ENCODE peak calls at places on chromosomes 5 and 9, in six cellular contexts. F is caudate nucleus, Y is pancreas, C is heart right ventricle, M is fibroblast of lung, Q is neural progenitor cell. E is an unnamed sample.

GRCh38 chr9:129138476-129139232 is 27.4 kb downstream of the PTPA start:
- DNase-seq in C (peak), Q (no peak), M (peak), Y (peak), F (no peak), E (peak)

GRCh38 chr5:158751961-158752655 is 347.6 kb downstream of the EBF1 start:
- DNase-seq in Y (no peak), Q (no peak), M (no peak), F (no peak), C (no peak), E (no peak)

GRCh38 chr5:172802585-172803176 is 31.4 kb upstream of the ERGIC1 start:
- DNase-seq in C (no peak), M (peak), Y (no peak), Q (no peak), F (no peak), E (peak)

GRCh38 chr9:89891221-89892052 is 286.6 kb downstream of the GADD45G start:
- DNase-seq in Q (no peak), F (no peak), Y (no peak), M (no peak), C (peak), E (no peak)

GRCh38 chr5:134435525-134435924 is 23.8 kb upstream of the CDKN2AIPNL start:
- DNase-seq in Q (no peak), Y (no peak), C (no peak), F (no peak), M (peak), E (no peak)

GRCh38 chr9:89721971-89722530 is 117.2 kb downstream of the GADD45G start:
- DNase-seq in F (no peak), Y (no peak), M (no peak), C (no peak), Q (no peak), E (no peak)

GRCh38 chr9:132486706-132487350 is 76.8 kb downstream of the CFAP77 start:
- DNase-seq in M (no peak), Y (no peak), Q (no peak), C (no peak), F (no peak), E (no peak)

GRCh38 chr5:30050056-30050815 is 1143.2 kb upstream of the CDH6 start:
- DNase-seq in M (peak), Q (no peak), Y (no peak), C (no peak), F (no peak), E (peak)

GRCh38 chr9:109311731-109312130 is 9.1 kb downstream of the EPB41L4B start:
- DNase-seq in F (peak), Q (no peak), M (no peak), C (no peak), Y (no peak), E (no peak)

GRCh38 chr9:93181672-93182435 is 2.1 kb upstream of the WNK2 start:
- DNase-seq in F (no peak), Y (no peak), C (no peak), Q (no peak), M (no peak), E (no peak)

GRCh38 chr9:113298311-113298710 is 4.9 kb downstream of the RNF183 start:
- DNase-seq in C (no peak), F (no peak), Q (no peak), Y (no peak), M (no peak), E (no peak)

GRCh38 chr9:76761448-76761847 is 2.8 kb upstream of the PCA3 start:
- DNase-seq in Q (no peak), M (no peak), C (no peak), Y (no peak), F (no peak), E (no peak)

GRCh38 chr9:6413365-6414263 is 615 bp downstream of the UHRF2 start:
- DNase-seq in C (peak), Y (peak), F (no peak), M (no peak), Q (peak), E (peak)

GRCh38 chr5:75734913-75735789 is 17.9 kb upstream of the POC5 start:
- DNase-seq in M (peak), F (peak), Y (peak), Q (peak), C (no peak), E (peak)

GRCh38 chr9:97807681-97808080 is 45.3 kb upstream of the FOXE1 start:
- DNase-seq in Q (no peak), C (no peak), M (no peak), F (no peak), Y (no peak), E (no peak)

GRCh38 chr5:60295423-60295822 is 401.9 kb upstream of the PDE4D start:
- DNase-seq in Q (peak), M (peak), Y (peak), C (no peak), F (no peak), E (peak)

GRCh38 chr9:14433293-14433818 is 119.4 kb upstream of the NFIB start:
- DNase-seq in F (no peak), Y (no peak), M (peak), C (no peak), Q (no peak), E (no peak)

GRCh38 chr5:138953370-138954256 is 78.5 kb upstream of the LRRTM2 start:
- DNase-seq in C (peak), Q (no peak), M (peak), Y (peak), F (peak), E (peak)

GRCh38 chr5:32541241-32541640 is 44.1 kb upstream of the SUB1 start:
- DNase-seq in M (peak), Y (no peak), Q (no peak), C (no peak), F (no peak), E (peak)

GRCh38 chr5:116579139-116579538 is 4.5 kb upstream of the SEMA6A start:
- DNase-seq in M (no peak), Q (no peak), C (no peak), F (no peak), Y (no peak), E (no peak)

GRCh38 chr5:124399426-124399961 is 346.9 kb downstream of the ZNF608 start:
- DNase-seq in Q (peak), C (no peak), F (no peak), M (peak), Y (no peak), E (no peak)

GRCh38 chr5:179316961-179317360 is 28.3 kb downstream of the ADAMTS2 start:
- DNase-seq in Q (no peak), C (peak), Y (no peak), F (no peak), M (no peak), E (no peak)

GRCh38 chr5:116409591-116410296 is 164.9 kb downstream of the SEMA6A start:
- DNase-seq in C (no peak), F (no peak), Q (no peak), Y (peak), M (no peak), E (no peak)

GRCh38 chr5:146891511-146891910 is 13.0 kb upstream of the PPP2R2B start:
- DNase-seq in F (no peak), C (no peak), Q (no peak), M (no peak), Y (no peak), E (no peak)

DNA sequence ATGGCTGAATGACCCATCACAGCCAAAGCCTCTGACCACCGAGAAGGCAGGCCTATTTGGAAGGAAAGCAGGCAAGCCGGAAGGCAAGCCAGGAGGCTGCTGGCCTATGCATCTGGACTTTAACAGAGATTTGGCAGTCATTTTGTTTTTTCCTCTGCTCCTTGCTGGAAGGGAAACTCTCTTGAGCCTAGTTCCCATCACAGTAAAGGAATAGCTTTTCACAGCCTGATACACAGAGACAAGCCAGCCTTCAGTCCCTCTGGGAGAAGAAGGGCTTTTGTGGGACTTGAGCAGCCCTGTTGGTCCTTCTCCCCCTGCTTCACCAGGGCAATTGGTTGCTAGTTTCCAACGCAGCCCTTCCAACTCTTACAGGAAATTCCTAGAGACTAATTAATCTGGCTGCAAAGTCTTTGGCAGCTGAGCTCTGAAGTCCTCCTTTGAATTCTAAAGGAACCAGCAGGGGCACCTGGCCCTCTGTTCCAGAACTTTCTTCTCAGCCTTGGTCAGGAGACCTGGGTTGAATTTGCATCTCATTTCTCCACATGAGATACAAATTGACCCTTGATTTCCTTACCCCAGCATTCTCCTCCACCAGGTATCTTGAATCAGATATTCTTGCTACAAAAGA is 157.3 kb upstream of the EPB41L4A start:
- DNase-seq in M (no peak), C (peak), F (no peak), Y (no peak), Q (peak), E (peak)
- H3K27ac ChIP-seq in M (no peak), C (peak), F (peak), Y (no peak), Q (peak), E (no peak)

DNA sequence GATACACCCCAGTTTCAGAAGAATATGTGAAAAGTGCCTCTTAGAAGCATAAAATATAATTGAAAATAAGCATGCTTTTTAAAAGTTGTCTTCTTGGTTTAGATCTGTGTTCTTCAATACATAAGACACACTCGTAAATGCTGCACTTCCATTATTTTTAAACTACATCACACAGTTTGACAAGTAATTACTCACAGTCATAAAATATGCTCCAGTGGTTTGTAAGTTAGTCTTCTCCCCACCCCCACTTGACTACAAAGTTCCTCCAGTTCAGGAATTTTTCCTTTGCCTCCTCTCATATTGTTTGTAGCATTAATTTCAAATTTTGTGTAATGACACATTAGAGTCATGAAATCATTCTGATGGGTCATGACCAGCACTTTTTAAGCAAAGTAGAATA is 60.3 kb upstream of the PTGER4 start:
- DNase-seq in C (no peak), M (peak), F (no peak), Q (no peak), Y (no peak), E (no peak)
- H3K27ac ChIP-seq in C (no peak), M (no peak), F (no peak), Q (no peak), Y (no peak), E (no peak)

GRCh38 chr9:130936285-130937117 is 2.5 kb downstream of the FIBCD1 start:
- DNase-seq in Y (no peak), Q (peak), M (peak), F (no peak), C (no peak), E (peak)
- H3K27ac ChIP-seq in Y (no peak), Q (no peak), M (peak), F (no peak), C (no peak), E (no peak)

GRCh38 chr5:119120893-119121292 is 50.0 kb downstream of the DMXL1 start:
- DNase-seq in Q (no peak), M (no peak), Y (no peak), F (no peak), C (no peak), E (no peak)

GRCh38 chr5:119123280-119123679 is 52.4 kb downstream of the DMXL1 start:
- DNase-seq in Y (no peak), C (no peak), Q (no peak), F (no peak), M (no peak), E (no peak)
- H3K27ac ChIP-seq in Y (no peak), C (no peak), Q (no peak), F (no peak), M (no peak), E (no peak)

E was measured in cardiac muscle cell.